ENCODE peak calls at places on chromosomes 7 and 10, in seven cellular contexts. One of them, this sample, is unnamed.

GRCh38 chr7:140601566-140602174 is 38.9 kb downstream of the DENND2A start:
- DNase-seq in heart right ventricle: peak; percentile 19
- DNase-seq in hepatocyte: no peak
- DNase-seq in transverse colon: no peak
- DNase-seq in body of pancreas: no peak
- DNase-seq in NB4: no peak
- DNase-seq in stomach: no peak
- DNase-seq in this sample: no peak

GRCh38 chr7:38102486-38102885 is 75.6 kb upstream of the STARD3NL start:
- DNase-seq in heart right ventricle: no peak
- DNase-seq in hepatocyte: no peak
- DNase-seq in transverse colon: no peak
- DNase-seq in body of pancreas: no peak
- DNase-seq in NB4: no peak
- DNase-seq in stomach: no peak
- DNase-seq in this sample: peak; percentile 54

GRCh38 chr10:60942604-60943269 is 1.2 kb downstream of the RHOBTB1 start:
- DNase-seq in heart right ventricle: peak; percentile 44
- DNase-seq in hepatocyte: peak; percentile 65
- DNase-seq in transverse colon: peak; percentile 51
- DNase-seq in body of pancreas: peak; percentile 42
- DNase-seq in NB4: peak; percentile 12
- DNase-seq in stomach: peak; percentile 37
- DNase-seq in this sample: peak; percentile 60

GRCh38 chr10:89662596-89662995 is 17.6 kb upstream of the PANK1 start:
- DNase-seq in heart right ventricle: no peak
- DNase-seq in hepatocyte: no peak
- DNase-seq in transverse colon: no peak
- DNase-seq in body of pancreas: no peak
- DNase-seq in NB4: no peak
- DNase-seq in stomach: no peak
- DNase-seq in this sample: peak; percentile 46

GRCh38 chr10:24891823-24892222 is 60.6 kb downstream of the PRTFDC1 start:
- DNase-seq in heart right ventricle: no peak
- DNase-seq in hepatocyte: no peak
- DNase-seq in transverse colon: no peak
- DNase-seq in body of pancreas: no peak
- DNase-seq in NB4: no peak
- DNase-seq in stomach: no peak
- DNase-seq in this sample: peak; percentile 16

GRCh38 chr7:1175597-1175966 is 15.6 kb upstream of the ZFAND2A start:
- DNase-seq in heart right ventricle: no peak
- DNase-seq in hepatocyte: no peak
- DNase-seq in transverse colon: no peak
- DNase-seq in body of pancreas: no peak
- DNase-seq in NB4: no peak
- DNase-seq in stomach: no peak
- DNase-seq in this sample: no peak

GRCh38 chr10:86953747-86954680 is 3.4 kb downstream of the MMRN2 start:
- DNase-seq in heart right ventricle: peak; percentile 73
- DNase-seq in hepatocyte: peak; percentile 84
- DNase-seq in transverse colon: no peak
- DNase-seq in body of pancreas: no peak
- DNase-seq in NB4: no peak
- DNase-seq in stomach: no peak
- DNase-seq in this sample: peak; percentile 42

GRCh38 chr10:88989824-88990527 is 622 bp upstream of the FAS start:
- DNase-seq in heart right ventricle: no peak
- DNase-seq in hepatocyte: peak; percentile 58
- DNase-seq in transverse colon: no peak
- DNase-seq in body of pancreas: no peak
- DNase-seq in NB4: peak; percentile 85
- DNase-seq in stomach: peak; percentile 26
- DNase-seq in this sample: peak; percentile 94

GRCh38 chr10:47140752-47141348 is 159.1 kb upstream of the GDF10 start:
- DNase-seq in heart right ventricle: no peak
- DNase-seq in hepatocyte: no peak
- DNase-seq in transverse colon: no peak
- DNase-seq in body of pancreas: no peak
- DNase-seq in NB4: no peak
- DNase-seq in stomach: no peak
- DNase-seq in this sample: no peak

GRCh38 chr7:35007768-35008167 is 29.5 kb downstream of the DPY19L1 start:
- DNase-seq in heart right ventricle: no peak
- DNase-seq in hepatocyte: no peak
- DNase-seq in transverse colon: no peak
- DNase-seq in body of pancreas: no peak
- DNase-seq in NB4: no peak
- DNase-seq in stomach: no peak
- DNase-seq in this sample: peak; percentile 14

GRCh38 chr7:130853503-130854279 is 119.7 kb upstream of the KLF14 start:
- DNase-seq in heart right ventricle: no peak
- DNase-seq in hepatocyte: no peak
- DNase-seq in transverse colon: no peak
- DNase-seq in body of pancreas: no peak
- DNase-seq in NB4: no peak
- DNase-seq in stomach: no peak
- DNase-seq in this sample: peak; percentile 86

GRCh38 chr7:102935450-102936110 is 22.8 kb downstream of the LRRC17 start:
- DNase-seq in heart right ventricle: no peak
- DNase-seq in hepatocyte: no peak
- DNase-seq in transverse colon: no peak
- DNase-seq in body of pancreas: no peak
- DNase-seq in NB4: peak; percentile 63
- DNase-seq in stomach: no peak
- DNase-seq in this sample: peak; percentile 31

GRCh38 chr7:27579565-27579964 is 83.1 kb downstream of the HIBADH start:
- DNase-seq in heart right ventricle: no peak
- DNase-seq in hepatocyte: no peak
- DNase-seq in transverse colon: no peak
- DNase-seq in body of pancreas: no peak
- DNase-seq in NB4: no peak
- DNase-seq in stomach: no peak
- DNase-seq in this sample: no peak

GRCh38 chr7:44188480-44189225 is 586 bp downstream of the GCK start:
- DNase-seq in heart right ventricle: no peak
- DNase-seq in hepatocyte: no peak
- DNase-seq in transverse colon: no peak
- DNase-seq in body of pancreas: no peak
- DNase-seq in NB4: no peak
- DNase-seq in stomach: no peak
- DNase-seq in this sample: no peak

GRCh38 chr7:129771201-129771927 is 159.8 kb downstream of the NRF1 start:
- DNase-seq in heart right ventricle: no peak
- DNase-seq in hepatocyte: no peak
- DNase-seq in transverse colon: no peak
- DNase-seq in body of pancreas: no peak
- DNase-seq in NB4: no peak
- DNase-seq in stomach: no peak
- DNase-seq in this sample: no peak

GRCh38 chr7:70040971-70041766 is 442.9 kb downstream of the AUTS2 start:
- DNase-seq in heart right ventricle: no peak
- DNase-seq in hepatocyte: peak; percentile 36
- DNase-seq in transverse colon: no peak
- DNase-seq in body of pancreas: no peak
- DNase-seq in NB4: peak; percentile 40
- DNase-seq in stomach: no peak
- DNase-seq in this sample: peak; percentile 48

GRCh38 chr10:123666318-123667291 is at the start of gene GPR26:
- DNase-seq in heart right ventricle: no peak
- DNase-seq in hepatocyte: peak; percentile 23
- DNase-seq in transverse colon: no peak
- DNase-seq in body of pancreas: no peak
- DNase-seq in NB4: no peak
- DNase-seq in stomach: no peak
- DNase-seq in this sample: peak; percentile 11

GRCh38 chr7:88311675-88312036 is 5.0 kb upstream of the STEAP4 start:
- DNase-seq in heart right ventricle: no peak
- DNase-seq in hepatocyte: no peak
- DNase-seq in transverse colon: no peak
- DNase-seq in body of pancreas: no peak
- DNase-seq in NB4: no peak
- DNase-seq in stomach: no peak
- DNase-seq in this sample: no peak

GRCh38 chr7:90988523-90988922 is 275.7 kb upstream of the FZD1 start:
- DNase-seq in heart right ventricle: no peak
- DNase-seq in hepatocyte: no peak
- DNase-seq in transverse colon: no peak
- DNase-seq in body of pancreas: no peak
- DNase-seq in NB4: no peak
- DNase-seq in stomach: no peak
- DNase-seq in this sample: no peak

GRCh38 chr7:4689668-4690067 is 7.6 kb downstream of the FOXK1 start:
- DNase-seq in heart right ventricle: no peak
- DNase-seq in hepatocyte: no peak
- DNase-seq in transverse colon: no peak
- DNase-seq in body of pancreas: no peak
- DNase-seq in NB4: no peak
- DNase-seq in stomach: no peak
- DNase-seq in this sample: no peak

GRCh38 chr7:132575336-132575986 is 809 bp downstream of the PLXNA4 start:
- DNase-seq in heart right ventricle: peak; percentile 64
- DNase-seq in hepatocyte: peak; percentile 61
- DNase-seq in transverse colon: peak; percentile 25
- DNase-seq in body of pancreas: peak; percentile 15
- DNase-seq in NB4: peak; percentile 20
- DNase-seq in stomach: no peak
- DNase-seq in this sample: peak; percentile 73

GRCh38 chr10:71061472-71061871 is 150.9 kb upstream of the UNC5B start:
- DNase-seq in heart right ventricle: no peak
- DNase-seq in hepatocyte: no peak
- DNase-seq in transverse colon: no peak
- DNase-seq in body of pancreas: no peak
- DNase-seq in NB4: no peak
- DNase-seq in stomach: no peak
- DNase-seq in this sample: no peak

GRCh38 chr10:17075510-17075909 is 54.1 kb downstream of the CUBN start:
- DNase-seq in heart right ventricle: no peak
- DNase-seq in hepatocyte: peak; percentile 65
- DNase-seq in transverse colon: no peak
- DNase-seq in body of pancreas: no peak
- DNase-seq in NB4: no peak
- DNase-seq in stomach: no peak
- DNase-seq in this sample: peak; percentile 96

GRCh38 chr10:89563861-89564478 is 28.6 kb upstream of the SLC16A12 start:
- DNase-seq in heart right ventricle: no peak
- DNase-seq in hepatocyte: peak; percentile 57
- DNase-seq in transverse colon: no peak
- DNase-seq in body of pancreas: no peak
- DNase-seq in NB4: peak; percentile 56
- DNase-seq in stomach: no peak
- DNase-seq in this sample: peak; percentile 41

GRCh38 chr10:71472466-71472865 is 75.7 kb downstream of the CDH23 start:
- DNase-seq in heart right ventricle: no peak
- DNase-seq in hepatocyte: no peak
- DNase-seq in transverse colon: no peak
- DNase-seq in body of pancreas: peak; percentile 18
- DNase-seq in NB4: no peak
- DNase-seq in stomach: no peak
- DNase-seq in this sample: no peak

GRCh38 chr10:52801951-52802350 is 29.4 kb upstream of the MBL2 start:
- DNase-seq in heart right ventricle: no peak
- DNase-seq in hepatocyte: no peak
- DNase-seq in transverse colon: no peak
- DNase-seq in body of pancreas: no peak
- DNase-seq in NB4: no peak
- DNase-seq in stomach: no peak
- DNase-seq in this sample: no peak

GRCh38 chr10:96496281-96496925 is 17.3 kb downstream of the TLL2 start:
- DNase-seq in heart right ventricle: no peak
- DNase-seq in hepatocyte: peak; percentile 69
- DNase-seq in transverse colon: no peak
- DNase-seq in body of pancreas: no peak
- DNase-seq in NB4: peak; percentile 53
- DNase-seq in stomach: no peak
- DNase-seq in this sample: no peak

GRCh38 chr7:65339257-65339656 is 34.4 kb upstream of the ZNF92 start:
- DNase-seq in heart right ventricle: no peak
- DNase-seq in hepatocyte: no peak
- DNase-seq in transverse colon: no peak
- DNase-seq in body of pancreas: no peak
- DNase-seq in NB4: no peak
- DNase-seq in stomach: no peak
- DNase-seq in this sample: no peak

GRCh38 chr7:65342723-65343629 is 30.7 kb upstream of the ZNF92 start:
- DNase-seq in heart right ventricle: no peak
- DNase-seq in hepatocyte: peak; percentile 19
- DNase-seq in transverse colon: no peak
- DNase-seq in body of pancreas: no peak
- DNase-seq in NB4: no peak
- DNase-seq in stomach: no peak
- DNase-seq in this sample: no peak

DNA sequence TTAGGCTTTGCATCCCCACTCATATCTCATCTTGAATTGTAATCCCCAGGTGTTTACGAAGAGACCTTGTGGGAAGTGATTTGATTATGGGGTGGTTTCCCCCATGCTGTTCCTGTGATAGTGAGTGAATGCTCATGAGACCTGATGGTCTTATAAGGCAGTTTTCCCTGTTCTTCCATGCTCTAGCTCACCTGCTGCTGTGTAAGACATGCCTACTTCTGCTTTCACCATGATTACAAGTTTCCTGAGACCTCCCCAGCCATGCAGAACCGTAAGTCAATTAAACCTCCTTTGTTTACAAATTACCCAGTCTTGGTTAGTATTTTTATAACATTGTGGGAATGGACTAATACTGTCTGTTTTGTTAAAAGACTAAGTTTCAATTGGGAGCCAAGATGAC is 35.3 kb upstream of the ZNF92 start:
- DNase-seq in heart right ventricle: no peak
- DNase-seq in hepatocyte: no peak
- DNase-seq in transverse colon: no peak
- DNase-seq in body of pancreas: no peak
- DNase-seq in NB4: no peak
- DNase-seq in stomach: no peak
- DNase-seq in this sample: no peak
- H3K4me3 ChIP-seq in heart right ventricle: no peak overlapping the region
- H3K4me3 ChIP-seq in hepatocyte: no peak overlapping the region
- H3K4me3 ChIP-seq in transverse colon: no peak overlapping the region
- H3K4me3 ChIP-seq in body of pancreas: no peak overlapping the region
- H3K4me3 ChIP-seq in NB4: no peak overlapping the region
- H3K4me3 ChIP-seq in stomach: no peak overlapping the region
- H3K4me3 ChIP-seq in this sample: no peak overlapping the region

GRCh38 chr10:83050815-83051214 is 1088.5 kb upstream of the GHITM start:
- DNase-seq in heart right ventricle: no peak
- DNase-seq in hepatocyte: no peak
- DNase-seq in transverse colon: no peak
- DNase-seq in body of pancreas: no peak
- DNase-seq in NB4: no peak
- DNase-seq in stomach: no peak
- DNase-seq in this sample: no peak
- TF ChIP-seq CTCF in heart right ventricle: no peak
- TF ChIP-seq CTCF in hepatocyte: peak; percentile 4
- TF ChIP-seq CTCF in transverse colon: no peak
- TF ChIP-seq CTCF in body of pancreas: no peak
- TF ChIP-seq CTCF in NB4: no peak
- TF ChIP-seq CTCF in stomach: no peak
- TF ChIP-seq CTCF in this sample: no peak

GRCh38 chr7:157850481-157851444 is 514.0 kb downstream of the DNAJB6 start:
- DNase-seq in heart right ventricle: no peak
- DNase-seq in hepatocyte: no peak
- DNase-seq in transverse colon: no peak
- DNase-seq in body of pancreas: no peak
- DNase-seq in NB4: no peak
- DNase-seq in stomach: no peak
- DNase-seq in this sample: no peak
- H3K4me3 ChIP-seq in heart right ventricle: no peak overlapping the region
- H3K4me3 ChIP-seq in hepatocyte: no peak overlapping the region
- H3K4me3 ChIP-seq in transverse colon: no peak overlapping the region
- H3K4me3 ChIP-seq in body of pancreas: no peak overlapping the region
- H3K4me3 ChIP-seq in NB4: no peak overlapping the region
- H3K4me3 ChIP-seq in stomach: peak overlapping the region; percentile 31
- H3K4me3 ChIP-seq in this sample: no peak overlapping the region

GRCh38 chr10:8829592-8829991 is 775.1 kb downstream of the GATA3 start:
- DNase-seq in heart right ventricle: no peak
- DNase-seq in hepatocyte: no peak
- DNase-seq in transverse colon: no peak
- DNase-seq in body of pancreas: no peak
- DNase-seq in NB4: no peak
- DNase-seq in stomach: no peak
- DNase-seq in this sample: no peak
- TF ChIP-seq CTCF in heart right ventricle: no peak
- TF ChIP-seq CTCF in hepatocyte: no peak
- TF ChIP-seq CTCF in transverse colon: no peak
- TF ChIP-seq CTCF in body of pancreas: no peak
- TF ChIP-seq CTCF in NB4: no peak
- TF ChIP-seq CTCF in stomach: no peak
- TF ChIP-seq CTCF in this sample: no peak